ENCODE peak calls at places on chromosomes 2 and 18, in nine cellular contexts. G is A549, J is transverse colon, V is HCT116, D is breast epithelium, H is GM12891, R is body of pancreas, E is H54, W is vagina. C is an unnamed sample.

GRCh38 chr2:235302263-235302662 is 191.6 kb upstream of the AGAP1 start:
- DNase-seq in G (no peak), J (no peak), V (no peak), D (no peak), H (no peak), R (no peak), E (no peak), W (no peak), C (no peak)

GRCh38 chr2:42359894-42360483 is 1.0 kb downstream of the COX7A2L start:
- DNase-seq in G (no peak), J (no peak), V (no peak), D (no peak), H (no peak), R (peak; percentile 23), E (no peak), W (peak; percentile 72), C (no peak)

GRCh38 chr2:172823451-172823850 is 87.8 kb downstream of the RAPGEF4 start:
- DNase-seq in G (no peak), J (no peak), V (no peak), D (no peak), H (no peak), R (no peak), E (no peak), W (no peak), C (no peak)

GRCh38 chr18:55853268-55853667 is 265.3 kb upstream of the TCF4 start:
- DNase-seq in G (no peak), J (no peak), V (no peak), D (no peak), H (no peak), R (no peak), E (no peak), W (no peak), C (no peak)

GRCh38 chr2:53130441-53130943 is 637.1 kb upstream of the CHAC2 start:
- DNase-seq in G (no peak), J (no peak), V (no peak), D (no peak), H (no peak), R (no peak), E (no peak), W (no peak), C (no peak)

GRCh38 chr18:68033466-68033865 is 516.9 kb upstream of the DSEL start:
- DNase-seq in G (no peak), J (no peak), V (no peak), D (no peak), H (no peak), R (no peak), E (no peak), W (no peak), C (no peak)

GRCh38 chr2:218754201-218754600 is 27.7 kb upstream of the CYP27A1 start:
- DNase-seq in G (no peak), J (no peak), V (no peak), D (no peak), H (no peak), R (peak; percentile 16), E (no peak), W (no peak), C (no peak)

GRCh38 chr2:61885896-61886603 is 2.4 kb downstream of the CCT4 start:
- DNase-seq in G (no peak), J (no peak), V (no peak), D (no peak), H (no peak), R (no peak), E (no peak), W (no peak), C (no peak)

GRCh38 chr2:69784228-69784627 is 42.3 kb downstream of the ANXA4 start:
- DNase-seq in G (no peak), J (no peak), V (no peak), D (no peak), H (no peak), R (no peak), E (no peak), W (no peak), C (no peak)

GRCh38 chr2:69779258-69779989 is 37.5 kb downstream of the ANXA4 start:
- DNase-seq in G (peak; percentile 95), J (peak; percentile 60), V (peak; percentile 76), D (no peak), H (no peak), R (no peak), E (peak; percentile 55), W (no peak), C (no peak)

GRCh38 chr2:69785358-69785757 is 43.4 kb downstream of the ANXA4 start:
- DNase-seq in G (no peak), J (no peak), V (no peak), D (no peak), H (no peak), R (no peak), E (no peak), W (no peak), C (no peak)

GRCh38 chr2:69780907-69781306 is 39.0 kb downstream of the ANXA4 start:
- DNase-seq in G (peak; percentile 45), J (no peak), V (no peak), D (no peak), H (no peak), R (no peak), E (no peak), W (no peak), C (no peak)

DNA sequence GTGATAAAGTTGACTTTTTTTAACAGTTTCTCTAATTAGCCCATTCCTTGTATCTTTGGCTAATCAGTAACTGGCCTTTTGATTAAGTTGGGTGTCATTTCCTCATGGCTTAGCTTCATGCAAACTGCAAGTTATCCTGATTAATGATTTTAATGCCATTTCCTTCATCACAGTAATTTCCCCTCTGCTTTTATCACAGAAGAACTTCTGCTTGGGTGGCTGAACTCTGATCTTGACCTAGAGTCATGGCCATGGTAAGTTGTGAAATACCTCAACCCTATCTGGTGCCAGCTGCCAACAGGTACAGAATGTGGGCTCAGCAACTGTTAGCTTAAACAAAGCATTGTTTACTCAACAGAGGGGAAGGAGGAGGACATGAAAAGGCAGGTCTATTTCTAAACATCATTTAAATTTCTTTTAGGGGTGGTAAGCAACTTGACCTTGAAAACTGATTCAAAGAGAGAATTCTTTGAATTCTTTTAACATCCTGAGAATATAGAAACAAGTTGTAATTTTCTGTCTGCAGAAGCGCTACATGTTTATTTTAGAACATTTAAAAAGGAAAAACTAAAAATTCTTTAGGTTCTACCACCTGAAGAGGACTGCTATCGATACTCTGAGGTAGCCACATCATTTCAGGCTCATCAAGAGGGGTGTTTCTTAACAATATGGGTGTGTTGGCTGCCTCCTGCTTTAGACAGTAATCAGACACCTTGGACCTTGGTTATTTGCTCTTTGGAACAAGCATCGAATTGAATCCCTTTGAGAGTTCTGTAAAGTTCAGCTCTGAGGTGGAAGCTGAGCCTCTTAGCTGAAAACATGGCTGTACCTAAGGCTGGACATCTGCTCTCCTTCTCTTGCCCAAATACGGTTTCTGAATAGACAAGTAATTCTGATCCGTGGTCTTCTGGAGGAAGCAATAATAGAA is 39.7 kb downstream of the ANXA4 start:
- DNase-seq in G (peak; percentile 91), J (peak; percentile 47), V (no peak), D (no peak), H (no peak), R (peak; percentile 84), E (no peak), W (no peak), C (no peak)
- TF ChIP-seq POLR2A in G (no peak), J (no peak), V (no peak), D (no peak), H (no peak), R (no peak), E (no peak), W (no peak), C (no peak)

GRCh38 chr2:166812166-166812891 is 76.0 kb upstream of the XIRP2 start:
- DNase-seq in G (no peak), J (no peak), V (no peak), D (no peak), H (no peak), R (no peak), E (no peak), W (no peak), C (no peak)
- TF ChIP-seq POLR2A in G (no peak), J (no peak), V (no peak), D (no peak), H (no peak), R (no peak), E (no peak), W (no peak), C (no peak)

GRCh38 chr2:64341461-64341860 is 112.5 kb upstream of the LGALSL start:
- DNase-seq in G (no peak), J (no peak), V (no peak), D (no peak), H (no peak), R (no peak), E (no peak), W (no peak), C (no peak)

GRCh38 chr2:64336171-64336570 is 117.8 kb upstream of the LGALSL start:
- DNase-seq in G (no peak), J (no peak), V (no peak), D (no peak), H (no peak), R (no peak), E (no peak), W (no peak), C (no peak)

GRCh38 chr2:64337314-64337713 is 116.6 kb upstream of the LGALSL start:
- DNase-seq in G (no peak), J (no peak), V (no peak), D (no peak), H (no peak), R (no peak), E (no peak), W (no peak), C (no peak)

GRCh38 chr2:64338910-64339500 is 115.0 kb upstream of the LGALSL start:
- DNase-seq in G (no peak), J (no peak), V (no peak), D (no peak), H (no peak), R (no peak), E (no peak), W (no peak), C (no peak)

GRCh38 chr2:64338107-64338506 is 115.9 kb upstream of the LGALSL start:
- DNase-seq in G (no peak), J (no peak), V (no peak), D (no peak), H (no peak), R (no peak), E (no peak), W (no peak), C (no peak)
- TF ChIP-seq POLR2A in G (no peak), J (no peak), V (no peak), D (no peak), H (no peak), R (no peak), E (no peak), W (no peak), C (no peak)

GRCh38 chr18:9097349-9097748 is 5.2 kb upstream of the NDUFV2 start:
- DNase-seq in G (no peak), J (no peak), V (no peak), D (no peak), H (no peak), R (no peak), E (no peak), W (no peak), C (no peak)

GRCh38 chr18:9096698-9097097 is 5.8 kb upstream of the NDUFV2 start:
- DNase-seq in G (no peak), J (no peak), V (no peak), D (no peak), H (no peak), R (no peak), E (no peak), W (no peak), C (no peak)

GRCh38 chr18:9094307-9095226 is 7.9 kb upstream of the NDUFV2 start:
- DNase-seq in G (peak; percentile 89), J (no peak), V (no peak), D (no peak), H (no peak), R (no peak), E (no peak), W (no peak), C (no peak)

GRCh38 chr18:9096013-9096383 is 6.5 kb upstream of the NDUFV2 start:
- DNase-seq in G (no peak), J (no peak), V (no peak), D (no peak), H (no peak), R (no peak), E (no peak), W (no peak), C (no peak)

GRCh38 chr18:9095297-9096012 is 7.0 kb upstream of the NDUFV2 start:
- DNase-seq in G (peak; percentile 13), J (peak; percentile 30), V (no peak), D (no peak), H (no peak), R (peak; percentile 17), E (no peak), W (no peak), C (peak; percentile 72)
- TF ChIP-seq POLR2A in G (no peak), J (no peak), V (no peak), D (no peak), H (peak; percentile 51), R (no peak), E (no peak), W (no peak), C (no peak)

C was measured in sigmoid colon.